ENCODE peak calls at places on chromosomes 12 and 14, in nine cellular contexts. P is heart left ventricle, Z is spleen, F is lung, Q is PC-9, Y is heart right ventricle, V is upper lobe of left lung, I is SK-N-SH, E is fibroblast of lung. M is an unnamed sample. For H3K27me3, the result is how much of the 10 kb centered on the place peaks cover.

GRCh38 chr14:25048170-25049126 is 1.5 kb downstream of the STXBP6 start:
- DNase-seq in V (no peak), Q (peak), F (no peak), Z (no peak), I (no peak), P (peak), Y (peak), E (peak), M (peak)

GRCh38 chr14:35285168-35285990 is 6.8 kb upstream of the PSMA6 start:
- DNase-seq in V (no peak), Q (no peak), I (no peak), F (no peak), P (no peak), Y (no peak), Z (no peak), E (no peak), M (no peak)

GRCh38 chr14:55731881-55732498 is 152.0 kb downstream of the KTN1 start:
- DNase-seq in Z (no peak), P (no peak), E (peak), I (no peak), Q (no peak), Y (no peak), F (no peak), V (no peak), M (peak)

GRCh38 chr12:120292661-120293531 is at the start of gene RNU4-1:
- DNase-seq in Y (peak), F (peak), I (peak), P (peak), V (no peak), Z (peak), Q (peak), E (peak), M (peak)

GRCh38 chr14:70181276-70181675 is 7.5 kb downstream of the SLC8A3 start:
- DNase-seq in P (no peak), I (peak), Q (no peak), V (no peak), F (no peak), Y (no peak), E (no peak), Z (no peak), M (no peak)

GRCh38 chr12:39033789-39034188 is 128.4 kb upstream of the CPNE8 start:
- DNase-seq in F (no peak), V (no peak), E (no peak), Q (no peak), I (no peak), P (no peak), Y (no peak), Z (no peak), M (no peak)

GRCh38 chr12:1651946-1652345 is 22.9 kb downstream of the WNT5B start:
- DNase-seq in I (no peak), Y (no peak), Z (no peak), F (no peak), P (no peak), E (no peak), V (no peak), Q (no peak), M (no peak)

GRCh38 chr12:102913453-102914226 is 3.4 kb downstream of the PAH start:
- DNase-seq in Y (no peak), E (no peak), I (no peak), V (no peak), Q (no peak), P (no peak), F (no peak), Z (no peak), M (no peak)

GRCh38 chr14:62347658-62348057 is 585.4 kb downstream of the SNAPC1 start:
- DNase-seq in E (no peak), Z (no peak), V (no peak), P (no peak), Q (no peak), F (no peak), I (no peak), Y (no peak), M (no peak)

GRCh38 chr14:20427231-20428009 is 8.5 kb downstream of the KLHL33 start:
- DNase-seq in F (no peak), Z (no peak), V (no peak), P (no peak), Y (no peak), Q (no peak), I (no peak), E (peak), M (peak)

GRCh38 chr14:64060648-64061096 is 207.9 kb downstream of the SYNE2 start:
- DNase-seq in V (no peak), Z (no peak), E (no peak), Y (no peak), P (no peak), I (no peak), F (no peak), Q (peak), M (peak)

GRCh38 chr14:81555051-81555450 is 21.4 kb upstream of the SEL1L start:
- DNase-seq in I (no peak), F (no peak), Z (no peak), P (no peak), Y (no peak), V (no peak), E (no peak), Q (no peak), M (no peak)

GRCh38 chr14:65006251-65006721 is 19.6 kb downstream of the FNTB start:
- DNase-seq in Z (no peak), Q (peak), I (no peak), P (no peak), F (no peak), Y (no peak), V (no peak), E (no peak), M (no peak)

GRCh38 chr14:104135121-104135903 is 3.1 kb upstream of the KIF26A start:
- DNase-seq in E (no peak), Y (peak), I (peak), P (peak), V (peak), Q (no peak), F (no peak), Z (peak), M (no peak)

GRCh38 chr14:64758711-64759554 is 54.7 kb downstream of the PLEKHG3 start:
- DNase-seq in Z (peak), Q (peak), P (peak), E (peak), V (no peak), F (no peak), I (peak), Y (no peak), M (no peak)

GRCh38 chr14:65261425-65261920 is 151.1 kb upstream of the FUT8 start:
- DNase-seq in I (no peak), E (no peak), F (no peak), Z (no peak), Q (no peak), P (no peak), Y (no peak), V (no peak), M (no peak)

GRCh38 chr14:96253140-96253539 is 2.9 kb upstream of the BDKRB1 start:
- DNase-seq in I (no peak), Z (no peak), F (no peak), E (peak), Q (peak), P (no peak), V (no peak), Y (no peak), M (no peak)

GRCh38 chr12:50005150-50005549 is 20.1 kb downstream of the RACGAP1 start:
- DNase-seq in P (no peak), Y (no peak), I (peak), F (no peak), Q (no peak), V (no peak), Z (no peak), E (no peak), M (no peak)

GRCh38 chr12:46049665-46050064 is 59.3 kb upstream of the SCAF11 start:
- DNase-seq in I (no peak), V (no peak), Z (no peak), Y (no peak), Q (no peak), F (no peak), P (no peak), E (no peak), M (no peak)

GRCh38 chr12:34290191-34290995 is 268.1 kb downstream of the ALG10 start:
- DNase-seq in I (no peak), Z (peak), E (no peak), V (peak), P (no peak), Q (no peak), Y (no peak), F (no peak), M (no peak)

GRCh38 chr12:2212971-2213869 is 160.4 kb downstream of the CACNA1C start:
- DNase-seq in Z (no peak), V (no peak), I (peak), Q (no peak), E (no peak), F (no peak), P (no peak), Y (no peak), M (no peak)

GRCh38 chr12:72540811-72541210 is 268.6 kb downstream of the TRHDE start:
- DNase-seq in I (no peak), P (no peak), E (no peak), Y (no peak), V (no peak), Z (no peak), F (no peak), Q (no peak), M (no peak)

GRCh38 chr14:77243853-77244252 is 27.2 kb downstream of the NGB start:
- DNase-seq in Z (peak), Y (no peak), F (no peak), Q (no peak), I (no peak), P (no peak), V (no peak), E (no peak), M (no peak)

GRCh38 chr14:32784408-32784807 is 154.3 kb upstream of the NPAS3 start:
- DNase-seq in Z (no peak), V (no peak), F (no peak), Q (no peak), I (no peak), P (no peak), Y (no peak), E (no peak), M (no peak)

GRCh38 chr12:32131666-32132065 is 25.0 kb downstream of the BICD1 start:
- DNase-seq in P (no peak), F (no peak), Q (no peak), E (no peak), Z (no peak), I (no peak), Y (no peak), V (no peak), M (no peak)

GRCh38 chr12:90211017-90211416 is 502.4 kb upstream of the ATP2B1 start:
- DNase-seq in I (no peak), Q (no peak), P (no peak), Z (no peak), Y (no peak), F (no peak), V (no peak), E (no peak), M (peak)

GRCh38 chr14:61077946-61078738 is 97.1 kb downstream of the SLC38A6 start:
- DNase-seq in Z (no peak), Q (no peak), I (no peak), E (no peak), F (no peak), V (no peak), Y (no peak), P (no peak), M (no peak)

GRCh38 chr12:44521702-44522101 is 354.4 kb downstream of the NELL2 start:
- DNase-seq in P (no peak), Y (no peak), Z (no peak), I (no peak), E (no peak), V (no peak), F (no peak), Q (no peak), M (no peak)

GRCh38 chr14:93926209-93926872 is 803 bp upstream of the FAM181A start:
- DNase-seq in E (no peak), Y (no peak), Z (no peak), P (no peak), Q (no peak), F (no peak), V (peak), I (no peak), M (no peak)

GRCh38 chr14:76760331-76761197 is 704 bp upstream of the VASH1 start:
- DNase-seq in E (no peak), Q (no peak), V (no peak), I (peak), Y (no peak), F (peak), P (peak), Z (peak), M (no peak)

GRCh38 chr12:90129369-90130030 is 420.9 kb upstream of the ATP2B1 start:
- DNase-seq in F (no peak), P (no peak), Z (no peak), I (no peak), V (no peak), Q (no peak), Y (no peak), E (no peak), M (peak)

GRCh38 chr14:51554339-51554920 is 97.3 kb upstream of the FRMD6 start:
- DNase-seq in Z (no peak), Y (no peak), I (no peak), P (no peak), E (peak), Q (no peak), V (no peak), F (no peak), M (no peak)

GRCh38 chr12:120534703-120535655 is 823 bp downstream of the RNF10 start:
- DNase-seq in Q (peak), V (no peak), Z (peak), P (peak), I (peak), F (peak), E (peak), Y (peak), M (peak)

GRCh38 chr12:67893003-67893402 is 96.2 kb upstream of the IFNG-AS1 start:
- DNase-seq in Y (no peak), V (no peak), I (no peak), F (no peak), Z (no peak), P (no peak), Q (no peak), E (no peak), M (no peak)

GRCh38 chr12:5220835-5221234 is 177.2 kb downstream of the KCNA5 start:
- DNase-seq in Z (no peak), F (no peak), Y (no peak), V (no peak), P (no peak), E (no peak), I (no peak), Q (no peak), M (no peak)

GRCh38 chr14:95063391-95063790 is 93.9 kb downstream of the DICER1 start:
- DNase-seq in Q (no peak), Z (no peak), Y (no peak), P (no peak), F (no peak), V (no peak), I (no peak), E (no peak), M (no peak)

GRCh38 chr14:87199371-87199770 is 793.6 kb downstream of the GALC start:
- DNase-seq in E (no peak), I (no peak), P (no peak), Q (no peak), Y (no peak), V (no peak), F (no peak), Z (no peak), M (no peak)

GRCh38 chr12:67394600-67394999 is 125.4 kb downstream of the CAND1 start:
- DNase-seq in Z (no peak), P (peak), I (no peak), Y (peak), V (no peak), Q (no peak), F (no peak), E (peak), M (no peak)

GRCh38 chr12:115088328-115088994 is 404.5 kb upstream of the TBX3 start:
- DNase-seq in P (peak), V (no peak), E (no peak), Z (no peak), Q (no peak), Y (peak), F (peak), I (no peak), M (no peak)

GRCh38 chr12:13223176-13223806 is 26.8 kb downstream of the EMP1 start:
- DNase-seq in V (no peak), Y (no peak), Q (peak), F (no peak), I (no peak), E (peak), P (no peak), Z (no peak), M (no peak)
- H3K27me3 ChIP-seq in V (under half), Y (under half), Q (under half), F (under half), I (under half), E (under half), P (under half), Z (under half), M (under half)

GRCh38 chr12:113462880-113463745 is 8.6 kb downstream of the LHX5 start:
- DNase-seq in V (peak), I (peak), E (no peak), Z (no peak), Y (no peak), Q (no peak), P (no peak), F (no peak), M (no peak)
- H3K27me3 ChIP-seq in V (under half), I (half or more), E (half or more), Z (half or more), Y (half or more), Q (under half), P (half or more), F (under half), M (under half)

GRCh38 chr14:101476931-101477553 is 84.3 kb upstream of the DIO3 start:
- DNase-seq in E (no peak), I (no peak), Y (no peak), V (peak), Z (peak), F (peak), P (no peak), Q (peak), M (peak)
- H3K27me3 ChIP-seq in E (under half), I (under half), Y (under half), V (under half), Z (under half), F (under half), P (under half), Q (under half), M (under half)

GRCh38 chr12:26473291-26473690 is 277.9 kb downstream of the SSPN start:
- DNase-seq in Z (no peak), P (no peak), I (no peak), V (no peak), F (no peak), Q (no peak), E (no peak), Y (no peak), M (no peak)

GRCh38 chr12:26466709-26467108 is 271.3 kb downstream of the SSPN start:
- DNase-seq in Y (no peak), Z (no peak), V (no peak), E (peak), Q (no peak), I (no peak), F (no peak), P (no peak), M (no peak)

GRCh38 chr12:26469801-26470200 is 274.4 kb downstream of the SSPN start:
- DNase-seq in E (no peak), Z (no peak), P (no peak), Y (no peak), V (no peak), I (no peak), Q (no peak), F (no peak), M (no peak)

GRCh38 chr12:26471560-26471959 is 276.2 kb downstream of the SSPN start:
- DNase-seq in I (no peak), P (no peak), F (no peak), V (no peak), Z (no peak), E (peak), Y (no peak), Q (no peak), M (peak)
- H3K27me3 ChIP-seq in I (under half), P (under half), F (under half), V (under half), Z (under half), E (under half), Y (under half), Q (under half), M (under half)

GRCh38 chr14:28768549-28768870 is 1.9 kb downstream of the FOXG1 start:
- DNase-seq in Z (no peak), V (no peak), E (no peak), F (no peak), P (no peak), I (no peak), Y (no peak), Q (no peak), M (no peak)
- H3K27me3 ChIP-seq in Z (half or more), V (under half), E (half or more), F (under half), P (half or more), I (half or more), Y (half or more), Q (under half), M (under half)

GRCh38 chr12:53798575-53798974 is 46.8 kb upstream of the CISTR start:
- DNase-seq in E (no peak), V (no peak), Z (no peak), I (no peak), Q (peak), Y (no peak), F (no peak), P (no peak), M (no peak)

GRCh38 chr12:53791735-53792326 is 40.1 kb upstream of the CISTR start:
- DNase-seq in P (no peak), Q (peak), E (no peak), F (no peak), I (no peak), Y (no peak), Z (no peak), V (no peak), M (peak)

GRCh38 chr12:53793221-53793620 is 41.4 kb upstream of the CISTR start:
- DNase-seq in V (no peak), F (no peak), Q (no peak), I (no peak), Z (no peak), P (no peak), Y (no peak), E (no peak), M (no peak)

DNA sequence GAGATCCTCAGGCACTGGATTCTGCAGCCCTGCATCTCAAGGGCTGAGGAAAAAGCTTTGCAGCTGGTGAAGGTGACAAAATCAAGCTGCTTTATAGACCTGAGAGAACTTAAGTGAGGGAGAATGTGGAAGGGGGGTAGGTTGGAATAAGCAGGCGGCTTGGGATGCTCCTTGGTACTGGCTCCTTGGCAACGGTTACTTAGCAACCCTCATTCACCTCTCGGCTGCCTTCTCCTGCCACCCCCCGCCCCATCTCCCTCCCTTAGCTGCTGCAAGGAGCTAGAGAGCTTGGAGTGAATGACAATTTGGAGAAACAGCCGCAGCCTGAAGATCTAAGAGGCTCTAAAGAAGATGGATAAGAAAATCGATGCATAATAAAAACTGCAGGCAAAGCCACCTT is 44.1 kb upstream of the CISTR start:
- DNase-seq in F (no peak), V (no peak), I (no peak), Z (no peak), Q (no peak), E (no peak), P (no peak), Y (no peak), M (no peak)
- H3K27me3 ChIP-seq in F (under half), V (under half), I (half or more), Z (under half), Q (under half), E (under half), P (under half), Y (half or more), M (under half)